ENCODE peak calls at places on chromosomes 3 and 15, in seven cellular contexts. One of them, this sample, is unnamed.

GRCh38 chr3:32457971-32458471 is 44.6 kb downstream of the CMTM6 start:
- DNase-seq in HCT116: no peak
- DNase-seq in K562: peak
- DNase-seq in GM12878: no peak
- DNase-seq in H1: no peak
- DNase-seq in SK-N-SH: no peak
- DNase-seq in HepG2: no peak
- DNase-seq in this sample: peak

GRCh38 chr15:32819406-32819930 is 101.7 kb downstream of the GREM1 start:
- DNase-seq in SK-N-SH: no peak
- DNase-seq in HCT116: no peak
- DNase-seq in K562: no peak
- DNase-seq in H1: no peak
- DNase-seq in GM12878: no peak
- DNase-seq in HepG2: no peak
- DNase-seq in this sample: no peak

GRCh38 chr3:71444028-71444860 is 139.3 kb downstream of the FOXP1 start:
- DNase-seq in HepG2: no peak
- DNase-seq in H1: no peak
- DNase-seq in GM12878: peak
- DNase-seq in K562: peak
- DNase-seq in HCT116: no peak
- DNase-seq in SK-N-SH: peak
- DNase-seq in this sample: peak

GRCh38 chr3:72916249-72916648 is 28.4 kb downstream of the GXYLT2 start:
- DNase-seq in HepG2: no peak
- DNase-seq in HCT116: no peak
- DNase-seq in SK-N-SH: no peak
- DNase-seq in K562: no peak
- DNase-seq in GM12878: no peak
- DNase-seq in H1: no peak
- DNase-seq in this sample: no peak

GRCh38 chr3:126266291-126266840 is 86.0 kb upstream of the ALDH1L1 start:
- DNase-seq in H1: no peak
- DNase-seq in SK-N-SH: no peak
- DNase-seq in K562: no peak
- DNase-seq in GM12878: no peak
- DNase-seq in HCT116: no peak
- DNase-seq in HepG2: no peak
- DNase-seq in this sample: peak

GRCh38 chr15:46442901-46443590 is 808.2 kb downstream of the SQOR start:
- DNase-seq in K562: no peak
- DNase-seq in GM12878: no peak
- DNase-seq in H1: no peak
- DNase-seq in HCT116: no peak
- DNase-seq in SK-N-SH: no peak
- DNase-seq in HepG2: no peak
- DNase-seq in this sample: no peak

GRCh38 chr3:190000187-190000860 is 120.4 kb downstream of the P3H2 start:
- DNase-seq in HCT116: no peak
- DNase-seq in K562: no peak
- DNase-seq in H1: no peak
- DNase-seq in GM12878: no peak
- DNase-seq in HepG2: peak
- DNase-seq in SK-N-SH: no peak
- DNase-seq in this sample: no peak

GRCh38 chr3:4738737-4739274 is 240.4 kb upstream of the BHLHE40 start:
- DNase-seq in GM12878: no peak
- DNase-seq in HCT116: no peak
- DNase-seq in K562: peak
- DNase-seq in SK-N-SH: no peak
- DNase-seq in H1: no peak
- DNase-seq in HepG2: no peak
- DNase-seq in this sample: no peak

GRCh38 chr15:75024102-75024636 is 779 bp downstream of the PPCDC start:
- DNase-seq in H1: no peak
- DNase-seq in HepG2: no peak
- DNase-seq in HCT116: no peak
- DNase-seq in K562: peak
- DNase-seq in SK-N-SH: peak
- DNase-seq in GM12878: no peak
- DNase-seq in this sample: peak

GRCh38 chr3:135908225-135908624 is 57.3 kb upstream of the PPP2R3A start:
- DNase-seq in H1: no peak
- DNase-seq in HepG2: no peak
- DNase-seq in SK-N-SH: no peak
- DNase-seq in GM12878: no peak
- DNase-seq in K562: no peak
- DNase-seq in HCT116: peak
- DNase-seq in this sample: no peak

GRCh38 chr15:99954361-99955180 is 221.3 kb upstream of the LYSMD4 start:
- DNase-seq in HepG2: no peak
- DNase-seq in K562: no peak
- DNase-seq in GM12878: no peak
- DNase-seq in H1: no peak
- DNase-seq in SK-N-SH: no peak
- DNase-seq in HCT116: no peak
- DNase-seq in this sample: no peak

GRCh38 chr3:140292154-140292553 is 357.2 kb downstream of the CLSTN2 start:
- DNase-seq in H1: no peak
- DNase-seq in K562: no peak
- DNase-seq in HepG2: no peak
- DNase-seq in HCT116: no peak
- DNase-seq in SK-N-SH: no peak
- DNase-seq in GM12878: no peak
- DNase-seq in this sample: no peak
- TF ChIP-seq JUND in H1: no peak
- TF ChIP-seq JUND in K562: no peak
- TF ChIP-seq JUND in HepG2: no peak
- TF ChIP-seq JUND in HCT116: no peak
- TF ChIP-seq JUND in SK-N-SH: no peak
- TF ChIP-seq JUND in GM12878: no peak
- TF ChIP-seq JUND in this sample: no peak

GRCh38 chr15:70244978-70245542 is 147.3 kb upstream of the TLE3 start:
- DNase-seq in SK-N-SH: no peak
- DNase-seq in H1: no peak
- DNase-seq in HCT116: no peak
- DNase-seq in HepG2: no peak
- DNase-seq in GM12878: no peak
- DNase-seq in K562: no peak
- DNase-seq in this sample: no peak

GRCh38 chr15:70248116-70249025 is 150.7 kb upstream of the TLE3 start:
- DNase-seq in H1: no peak
- DNase-seq in SK-N-SH: peak
- DNase-seq in HCT116: no peak
- DNase-seq in K562: no peak
- DNase-seq in GM12878: no peak
- DNase-seq in HepG2: no peak
- DNase-seq in this sample: no peak

GRCh38 chr15:70247281-70247680 is 149.6 kb upstream of the TLE3 start:
- DNase-seq in SK-N-SH: no peak
- DNase-seq in H1: no peak
- DNase-seq in HCT116: no peak
- DNase-seq in K562: no peak
- DNase-seq in HepG2: no peak
- DNase-seq in GM12878: no peak
- DNase-seq in this sample: no peak

GRCh38 chr15:70245932-70246622 is 148.4 kb upstream of the TLE3 start:
- DNase-seq in SK-N-SH: no peak
- DNase-seq in K562: no peak
- DNase-seq in HepG2: no peak
- DNase-seq in HCT116: peak
- DNase-seq in GM12878: peak
- DNase-seq in H1: no peak
- DNase-seq in this sample: no peak

DNA sequence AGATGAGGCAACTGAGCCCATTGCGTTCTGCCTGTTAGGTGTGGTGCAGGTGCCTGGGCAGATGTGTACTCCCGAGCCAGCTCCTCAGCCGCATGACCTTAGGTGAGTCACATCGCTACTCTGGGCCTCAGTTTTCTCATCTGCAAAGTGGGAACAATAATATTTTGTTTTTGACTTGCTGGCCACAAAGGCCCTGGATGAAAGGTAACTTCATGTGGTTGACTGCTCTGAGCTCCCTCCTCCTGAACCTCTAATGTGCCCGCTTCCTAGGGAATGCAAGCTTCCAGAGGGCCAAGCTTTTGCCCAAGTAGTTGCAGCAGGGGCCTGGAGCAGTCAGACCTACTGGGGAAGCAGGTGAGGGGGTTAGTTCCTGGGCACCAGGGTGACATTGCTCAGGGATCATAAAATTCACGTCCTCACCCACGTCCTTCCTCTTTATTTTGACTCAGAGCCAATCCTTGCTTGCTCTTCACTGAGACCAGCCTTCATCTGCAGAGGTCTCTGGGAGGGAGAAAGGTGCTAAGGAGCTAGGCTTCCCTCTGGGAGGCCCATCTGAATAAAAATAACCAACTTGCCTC is 149.0 kb upstream of the TLE3 start:
- DNase-seq in H1: no peak
- DNase-seq in HepG2: no peak
- DNase-seq in GM12878: no peak
- DNase-seq in HCT116: no peak
- DNase-seq in K562: no peak
- DNase-seq in SK-N-SH: no peak
- DNase-seq in this sample: no peak
- TF ChIP-seq JUND in H1: no peak
- TF ChIP-seq JUND in HepG2: no peak
- TF ChIP-seq JUND in GM12878: no peak
- TF ChIP-seq JUND in HCT116: no peak
- TF ChIP-seq JUND in K562: no peak
- TF ChIP-seq JUND in SK-N-SH: no peak
- TF ChIP-seq JUND in this sample: no peak

GRCh38 chr3:194395767-194396527 is 3.1 kb downstream of the GP5 start:
- DNase-seq in H1: no peak
- DNase-seq in GM12878: no peak
- DNase-seq in SK-N-SH: no peak
- DNase-seq in K562: peak
- DNase-seq in HepG2: peak
- DNase-seq in HCT116: no peak
- DNase-seq in this sample: no peak

GRCh38 chr3:194396561-194396896 is 2.5 kb downstream of the GP5 start:
- DNase-seq in HepG2: peak
- DNase-seq in HCT116: no peak
- DNase-seq in SK-N-SH: no peak
- DNase-seq in K562: no peak
- DNase-seq in GM12878: no peak
- DNase-seq in H1: no peak
- DNase-seq in this sample: no peak

GRCh38 chr3:194399166-194399565 is at the start of gene GP5:
- DNase-seq in GM12878: no peak
- DNase-seq in SK-N-SH: no peak
- DNase-seq in K562: no peak
- DNase-seq in H1: no peak
- DNase-seq in HepG2: no peak
- DNase-seq in HCT116: no peak
- DNase-seq in this sample: no peak

GRCh38 chr3:194396897-194397756 is 1.9 kb downstream of the GP5 start:
- DNase-seq in HCT116: no peak
- DNase-seq in HepG2: no peak
- DNase-seq in H1: no peak
- DNase-seq in GM12878: no peak
- DNase-seq in K562: no peak
- DNase-seq in SK-N-SH: no peak
- DNase-seq in this sample: no peak

GRCh38 chr3:194397757-194398312 is 1.2 kb downstream of the GP5 start:
- DNase-seq in K562: no peak
- DNase-seq in SK-N-SH: no peak
- DNase-seq in GM12878: no peak
- DNase-seq in HCT116: no peak
- DNase-seq in H1: no peak
- DNase-seq in HepG2: no peak
- DNase-seq in this sample: no peak
- TF ChIP-seq JUND in K562: no peak
- TF ChIP-seq JUND in SK-N-SH: no peak
- TF ChIP-seq JUND in GM12878: no peak
- TF ChIP-seq JUND in HCT116: no peak
- TF ChIP-seq JUND in H1: no peak
- TF ChIP-seq JUND in HepG2: no peak
- TF ChIP-seq JUND in this sample: no peak

GRCh38 chr3:56795807-56796185 is 6.0 kb downstream of the ARHGEF3 start:
- DNase-seq in H1: no peak
- DNase-seq in HepG2: no peak
- DNase-seq in SK-N-SH: no peak
- DNase-seq in GM12878: no peak
- DNase-seq in HCT116: no peak
- DNase-seq in K562: no peak
- DNase-seq in this sample: no peak
- TF ChIP-seq JUND in H1: no peak
- TF ChIP-seq JUND in HepG2: no peak
- TF ChIP-seq JUND in SK-N-SH: no peak
- TF ChIP-seq JUND in GM12878: no peak
- TF ChIP-seq JUND in HCT116: no peak
- TF ChIP-seq JUND in K562: no peak
- TF ChIP-seq JUND in this sample: no peak

GRCh38 chr15:54559405-54560064 is 581.3 kb downstream of the UNC13C start:
- DNase-seq in HCT116: no peak
- DNase-seq in H1: no peak
- DNase-seq in SK-N-SH: no peak
- DNase-seq in K562: no peak
- DNase-seq in GM12878: no peak
- DNase-seq in HepG2: no peak
- DNase-seq in this sample: no peak
- TF ChIP-seq JUND in HCT116: no peak
- TF ChIP-seq JUND in H1: no peak
- TF ChIP-seq JUND in SK-N-SH: no peak
- TF ChIP-seq JUND in K562: no peak
- TF ChIP-seq JUND in GM12878: no peak
- TF ChIP-seq JUND in HepG2: no peak
- TF ChIP-seq JUND in this sample: no peak

This sample was measured in T47D.